ENCODE peak calls at places on chromosome 22, in four cellular contexts. E is heart left ventricle, M is fibroblast of lung, I is thyroid gland. O is an unnamed sample.

GRCh38 chr22:48742556-48743343 is 1084.9 kb downstream of the BRD1 start:
- DNase-seq in I (no peak), E (peak), M (no peak), O (no peak)

GRCh38 chr22:48845356-48845936 is 982.2 kb downstream of the BRD1 start:
- DNase-seq in E (peak), I (no peak), M (no peak), O (no peak)

GRCh38 chr22:23106906-23107367 is 34.9 kb downstream of the RSPH14 start:
- DNase-seq in M (no peak), E (no peak), I (peak), O (no peak)

GRCh38 chr22:38901111-38901641 is 29.2 kb upstream of the CBX6 start:
- DNase-seq in I (no peak), M (no peak), E (no peak), O (no peak)

GRCh38 chr22:41369089-41369745 is 12.5 kb upstream of the TEF start:
- DNase-seq in E (no peak), I (no peak), M (no peak), O (no peak)

GRCh38 chr22:25930710-25931353 is 188.8 kb downstream of the MYO18B start:
- DNase-seq in I (no peak), M (no peak), E (no peak), O (no peak)

GRCh38 chr22:37674951-37675929 is at the start of gene LGALS1:
- DNase-seq in M (peak), I (peak), E (peak), O (peak)

GRCh38 chr22:31081963-31082605 is 966 bp downstream of the SMTN start:
- DNase-seq in E (no peak), M (peak), I (no peak), O (no peak)

GRCh38 chr22:37636186-37636948 is 3.1 kb upstream of the SH3BP1 start:
- DNase-seq in M (peak), I (no peak), E (no peak), O (no peak)

GRCh38 chr22:40194656-40195055 is 16.9 kb downstream of the TNRC6B start:
- DNase-seq in I (no peak), M (no peak), E (no peak), O (no peak)

GRCh38 chr22:40190501-40190900 is 12.8 kb downstream of the TNRC6B start:
- DNase-seq in E (no peak), M (no peak), I (no peak), O (no peak)

GRCh38 chr22:40187389-40187788 is 9.7 kb downstream of the TNRC6B start:
- DNase-seq in M (no peak), I (no peak), E (no peak), O (no peak)

GRCh38 chr22:40193429-40194421 is 16.0 kb downstream of the TNRC6B start:
- DNase-seq in E (no peak), I (peak), M (peak), O (no peak)

GRCh38 chr22:40189979-40190378 is 12.3 kb downstream of the TNRC6B start:
- DNase-seq in E (no peak), I (no peak), M (peak), O (no peak)
- H3K4me3 ChIP-seq in E (no peak), I (no peak), M (no peak), O (no peak)

GRCh38 chr22:36333632-36334031 is 54.1 kb downstream of the MYH9 start:
- DNase-seq in M (no peak), E (no peak), I (peak), O (no peak)

GRCh38 chr22:36332623-36333331 is 55.0 kb downstream of the MYH9 start:
- DNase-seq in I (peak), M (peak), E (no peak), O (peak)

GRCh38 chr22:36334838-36335603 is 52.7 kb downstream of the MYH9 start:
- DNase-seq in E (no peak), I (peak), M (peak), O (no peak)

GRCh38 chr22:36335621-36336020 is 52.1 kb downstream of the MYH9 start:
- DNase-seq in I (no peak), E (no peak), M (no peak), O (no peak)

GRCh38 chr22:36334081-36334831 is 53.5 kb downstream of the MYH9 start:
- DNase-seq in I (no peak), E (no peak), M (peak), O (no peak)
- TF ChIP-seq CTCF in I (no peak), E (no peak), M (no peak), O (peak)

GRCh38 chr22:50483106-50483505 is 1.8 kb downstream of the ADM2 start:
- DNase-seq in E (no peak), M (no peak), I (no peak), O (no peak)
- H3K4me3 ChIP-seq in E (no peak), M (no peak), I (no peak), O (no peak)

GRCh38 chr22:43270949-43271348 is 72.2 kb downstream of the SCUBE1 start:
- DNase-seq in M (no peak), E (no peak), I (no peak), O (no peak)

GRCh38 chr22:43268261-43268660 is 74.9 kb downstream of the SCUBE1 start:
- DNase-seq in M (no peak), I (no peak), E (no peak), O (no peak)

GRCh38 chr22:43269325-43270040 is 73.7 kb downstream of the SCUBE1 start:
- DNase-seq in E (no peak), I (no peak), M (no peak), O (no peak)

GRCh38 chr22:43272301-43272700 is 70.9 kb downstream of the SCUBE1 start:
- DNase-seq in M (peak), I (no peak), E (no peak), O (no peak)

GRCh38 chr22:43270314-43270908 is 72.8 kb downstream of the SCUBE1 start:
- DNase-seq in I (no peak), M (no peak), E (no peak), O (peak)
- TF ChIP-seq CTCF in I (no peak), M (peak), E (no peak), O (peak)

O was measured in GM12864.